ENCODE peak calls at places on chromosomes 16 and 17, in six cellular contexts. E is H1, Z is GM12878, O is GM12891, H is HepG2, N is K562. R is an unnamed sample.

GRCh38 chr16:3495166-3495565 is at the start of gene C16orf90:
- DNase-seq in O (no peak), N (no peak), H (no peak), E (no peak), Z (no peak), R (no peak)

GRCh38 chr17:61384384-61385090 is 15.1 kb upstream of the TBX2 start:
- DNase-seq in N (no peak), H (no peak), E (no peak), O (no peak), Z (no peak), R (no peak)

GRCh38 chr17:81000631-81001357 is 9.2 kb downstream of the CHMP6 start:
- DNase-seq in N (peak), Z (no peak), H (peak), O (peak), E (no peak), R (no peak)

GRCh38 chr17:71024172-71024571 is 854.8 kb downstream of the KCNJ2 start:
- DNase-seq in H (no peak), Z (no peak), N (no peak), E (no peak), O (no peak), R (no peak)

GRCh38 chr16:52573365-52574104 is 26.6 kb upstream of the TOX3 start:
- DNase-seq in E (no peak), Z (no peak), O (no peak), H (peak), N (no peak), R (no peak)

GRCh38 chr17:76515291-76515949 is 14.2 kb upstream of the RHBDF2 start:
- DNase-seq in H (no peak), Z (peak), E (no peak), O (peak), N (no peak), R (no peak)

GRCh38 chr17:77002103-77003045 is 134.2 kb downstream of the MGAT5B start:
- DNase-seq in N (no peak), E (no peak), Z (no peak), O (no peak), H (peak), R (no peak)

GRCh38 chr17:81512984-81513668 is 527 bp upstream of the ACTG1 start:
- DNase-seq in N (peak), Z (no peak), E (no peak), O (no peak), H (peak), R (no peak)

GRCh38 chr16:57738844-57739243 is 3.3 kb downstream of the KATNB1 start:
- DNase-seq in E (no peak), H (no peak), N (no peak), O (no peak), Z (no peak), R (no peak)

GRCh38 chr17:48484850-48485249 is 46.0 kb downstream of the HOXB1 start:
- DNase-seq in H (no peak), Z (no peak), N (no peak), O (no peak), E (no peak), R (no peak)

GRCh38 chr17:83189673-83190385 is 110.4 kb downstream of the METRNL start:
- DNase-seq in E (peak), Z (no peak), H (peak), N (no peak), O (no peak), R (no peak)

GRCh38 chr17:68749742-68750562 is 148.8 kb upstream of the FAM20A start:
- DNase-seq in E (no peak), Z (no peak), O (no peak), H (peak), N (no peak), R (no peak)

GRCh38 chr17:2343421-2343820 is 6.1 kb downstream of the SGSM2 start:
- DNase-seq in O (no peak), N (no peak), Z (no peak), E (no peak), H (no peak), R (no peak)

GRCh38 chr17:61291457-61292311 is 108.0 kb upstream of the TBX2 start:
- DNase-seq in Z (no peak), H (no peak), O (no peak), E (no peak), N (no peak), R (no peak)

GRCh38 chr16:55384848-55385247 is 60.8 kb downstream of the IRX6 start:
- DNase-seq in H (no peak), O (no peak), E (no peak), N (no peak), Z (no peak), R (no peak)

GRCh38 chr17:68698761-68699160 is 97.6 kb upstream of the FAM20A start:
- DNase-seq in E (no peak), H (no peak), O (no peak), N (no peak), Z (no peak), R (no peak)

GRCh38 chr17:282000-282911 is 70.4 kb downstream of the RPH3AL start:
- DNase-seq in H (peak), Z (no peak), N (no peak), O (no peak), E (no peak), R (no peak)

GRCh38 chr17:71412803-71413202 is 708.0 kb upstream of the SOX9 start:
- DNase-seq in H (no peak), Z (no peak), E (no peak), O (no peak), N (no peak), R (no peak)

GRCh38 chr16:1310832-1311200 is 1.4 kb downstream of the UBE2I start:
- DNase-seq in N (no peak), H (no peak), O (no peak), E (no peak), Z (no peak), R (no peak)

GRCh38 chr17:71260366-71260765 is 860.5 kb upstream of the SOX9 start:
- DNase-seq in Z (no peak), N (no peak), H (no peak), E (no peak), O (no peak), R (no peak)

GRCh38 chr16:78381060-78381459 is 281.6 kb downstream of the WWOX start:
- DNase-seq in H (no peak), E (no peak), O (no peak), Z (no peak), N (no peak), R (no peak)

GRCh38 chr17:8048736-8049135 is 9.9 kb downstream of the ALOX15B start:
- DNase-seq in H (no peak), N (no peak), E (no peak), Z (no peak), O (no peak), R (no peak)

GRCh38 chr17:46792071-46792470 is 26.4 kb downstream of the WNT3 start:
- DNase-seq in O (no peak), E (no peak), Z (no peak), H (no peak), N (no peak), R (no peak)

GRCh38 chr17:27810211-27810901 is 10.0 kb upstream of the NOS2 start:
- DNase-seq in H (no peak), O (peak), Z (peak), N (no peak), E (no peak), R (peak)

GRCh38 chr17:9115446-9116265 is 94.3 kb downstream of the NTN1 start:
- DNase-seq in E (peak), N (peak), H (peak), Z (no peak), O (no peak), R (no peak)
- TF ChIP-seq POLR2AphosphoS5 in E (no peak), N (no peak), H (no peak), Z (no peak), O (no peak), R (no peak)

DNA sequence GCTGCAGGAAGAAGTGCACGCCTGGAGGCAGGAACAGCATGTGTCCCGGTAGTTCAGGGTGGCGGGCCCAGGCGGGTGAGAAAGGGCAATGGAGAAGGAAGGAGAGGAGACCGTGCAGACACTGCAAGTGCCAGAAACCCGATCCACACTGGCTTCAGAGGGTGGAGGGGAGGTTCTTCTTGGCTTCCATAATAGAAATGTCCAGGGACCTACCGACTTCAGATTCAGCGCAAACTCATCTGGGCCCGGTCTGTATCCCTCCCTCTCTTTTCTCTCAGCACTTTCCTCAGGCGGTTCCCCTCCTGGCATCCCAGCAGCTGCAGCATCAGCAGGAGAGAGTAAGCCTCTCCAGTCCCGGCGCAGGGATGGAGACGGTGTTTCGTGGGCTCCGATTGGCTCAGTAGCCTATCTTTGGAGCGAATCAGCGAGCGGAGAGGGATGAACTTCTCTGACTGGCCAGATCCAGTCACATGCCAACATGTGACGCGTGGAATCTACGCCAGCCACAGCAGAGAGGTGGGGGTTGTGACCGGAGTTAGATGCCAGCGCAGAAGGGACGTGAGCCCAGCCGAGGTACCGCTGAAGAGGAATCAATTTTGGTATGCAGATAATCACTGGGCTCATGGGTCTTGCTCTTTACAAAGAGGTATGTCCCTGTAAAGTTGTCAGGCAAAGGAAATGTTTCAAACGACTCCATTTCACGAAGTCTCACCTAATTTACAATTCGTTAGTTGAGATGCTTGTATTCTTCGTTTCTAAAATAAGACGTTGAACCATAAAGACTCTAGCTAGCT is 1.9 kb upstream of the PRPSAP2 start:
- DNase-seq in Z (peak), N (peak), O (peak), E (peak), H (peak), R (peak)
- TF ChIP-seq POLR2A in Z (peak), N (peak), O (peak), E (peak), H (peak), R (peak)

GRCh38 chr16:65658339-65659275 is 536.7 kb upstream of the CDH11 start:
- DNase-seq in Z (no peak), H (no peak), N (no peak), O (no peak), E (no peak), R (no peak)
- TF ChIP-seq TAF1 in Z (no peak), H (no peak), N (no peak), O (no peak), E (no peak), R (no peak)

DNA sequence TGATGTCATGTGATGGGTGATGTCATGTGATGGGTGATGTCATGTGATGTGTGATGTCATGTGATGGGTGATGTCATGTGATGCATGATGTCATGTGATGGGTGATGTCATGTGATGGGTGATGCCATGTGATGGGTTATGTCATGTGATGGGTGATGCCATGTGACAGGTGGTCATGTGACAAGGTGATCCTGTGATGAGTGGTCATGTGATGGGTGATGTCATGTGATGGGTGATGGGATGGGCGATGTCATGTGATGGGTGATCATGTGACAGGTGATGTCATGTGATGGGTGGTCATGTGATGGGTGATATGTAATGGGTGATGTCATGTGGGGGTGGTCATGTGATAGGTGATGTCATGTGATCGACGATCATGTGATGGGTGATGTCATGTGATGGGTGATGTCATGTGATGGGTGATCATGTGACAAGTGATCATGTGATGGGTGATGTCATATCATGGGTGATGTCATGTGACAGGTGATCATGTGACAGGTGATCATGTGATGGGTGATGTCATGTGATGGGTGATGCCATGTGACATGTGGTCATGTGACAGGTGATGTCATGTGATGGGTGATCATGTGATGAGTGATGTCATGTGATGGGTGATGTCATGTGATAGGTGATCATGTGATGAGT is 17.2 kb downstream of the CD300LB start:
- DNase-seq in H (peak), N (peak), E (peak), Z (peak), O (no peak), R (no peak)
- TF ChIP-seq POLR2AphosphoS5 in H (no peak), N (no peak), E (no peak), Z (no peak), O (peak), R (peak)

DNA sequence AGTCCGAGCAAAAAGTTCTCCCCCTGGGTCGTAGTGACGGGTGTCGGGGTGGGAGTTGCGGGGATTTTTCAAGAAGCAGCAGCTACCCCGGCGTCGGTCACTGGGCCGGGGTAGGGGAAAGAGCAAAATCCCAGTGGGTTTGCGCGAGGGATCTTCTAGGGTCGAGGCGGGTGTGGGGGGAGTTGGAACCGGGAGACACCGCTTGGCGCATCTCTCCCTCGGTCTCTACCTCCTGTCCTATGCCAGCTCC is 2.3 kb upstream of the UBTF start:
- DNase-seq in E (no peak), Z (no peak), O (no peak), H (no peak), N (no peak), R (no peak)
- TF ChIP-seq POLR2A in E (no peak), Z (no peak), O (no peak), H (no peak), N (no peak), R (no peak)

GRCh38 chr17:64039106-64039400 is 18.6 kb upstream of the ICAM2 start:
- DNase-seq in H (no peak), E (no peak), O (no peak), N (no peak), Z (no peak), R (no peak)

GRCh38 chr17:64037180-64037579 is 16.7 kb upstream of the ICAM2 start:
- DNase-seq in Z (no peak), H (no peak), N (no peak), O (no peak), E (no peak), R (no peak)

GRCh38 chr17:64038331-64039105 is 18.1 kb upstream of the ICAM2 start:
- DNase-seq in Z (no peak), O (no peak), N (no peak), H (no peak), E (no peak), R (no peak)

GRCh38 chr17:64037802-64038201 is 17.4 kb upstream of the ICAM2 start:
- DNase-seq in N (no peak), Z (no peak), O (no peak), H (no peak), E (no peak), R (no peak)

GRCh38 chr17:64036198-64036922 is 15.9 kb upstream of the ICAM2 start:
- DNase-seq in E (peak), H (peak), Z (no peak), O (no peak), N (peak), R (no peak)
- TF ChIP-seq TAF1 in E (no peak), H (no peak), Z (no peak), O (no peak), N (no peak), R (no peak)

R was measured in GM12892.